ENCODE peak calls at places on chromosome 9, in six cellular contexts. M is thoracic aorta, X is esophagus squamous epithelium, W is aorta, Q is AG04450, J is Panc1. A is an unnamed sample.

GRCh38 chr9:7239708-7240107 is 481.9 kb downstream of the KDM4C start:
- DNase-seq in M (no peak), Q (no peak), J (no peak), W (no peak), X (no peak), A (no peak)

GRCh38 chr9:23821400-23822181 is 4.4 kb downstream of the ELAVL2 start:
- DNase-seq in W (peak; percentile 48), Q (no peak), M (no peak), X (no peak), J (no peak), A (no peak)

GRCh38 chr9:33750307-33750838 is 45.0 kb upstream of the PRSS3 start:
- DNase-seq in M (no peak), J (no peak), X (no peak), Q (no peak), W (no peak), A (no peak)

GRCh38 chr9:137168575-137168906 is 1.3 kb downstream of the LRRC26 start:
- DNase-seq in J (no peak), Q (no peak), M (no peak), X (no peak), W (no peak), A (no peak)

GRCh38 chr9:131097259-131097947 is 1.1 kb downstream of the AIF1L start:
- DNase-seq in J (no peak), Q (no peak), W (no peak), M (no peak), X (no peak), A (no peak)

GRCh38 chr9:92378825-92379535 is 25.4 kb downstream of the OGN start:
- DNase-seq in W (no peak), M (no peak), X (no peak), J (no peak), Q (peak; percentile 7), A (no peak)

GRCh38 chr9:71752928-71753327 is 15.4 kb downstream of the CEMIP2 start:
- DNase-seq in W (no peak), Q (no peak), J (no peak), X (no peak), M (no peak), A (no peak)

GRCh38 chr9:125888220-125888619 is 141.0 kb downstream of the PBX3 start:
- DNase-seq in J (no peak), M (no peak), W (no peak), X (no peak), Q (peak; percentile 13), A (no peak)

GRCh38 chr9:618478-618877 is 223.0 kb upstream of the DMRT1 start:
- DNase-seq in J (no peak), M (no peak), Q (no peak), W (no peak), X (no peak), A (no peak)

GRCh38 chr9:75889977-75890540 is 414 bp upstream of the PCSK5 start:
- DNase-seq in M (no peak), J (no peak), Q (peak; percentile 15), X (no peak), W (peak; percentile 60), A (no peak)

GRCh38 chr9:32423371-32423770 is 38.9 kb downstream of the ACO1 start:
- DNase-seq in M (no peak), W (no peak), Q (peak; percentile 44), J (no peak), X (no peak), A (no peak)

GRCh38 chr9:132214027-132214622 is 52.3 kb downstream of the NTNG2 start:
- DNase-seq in X (no peak), M (peak; percentile 57), J (no peak), Q (peak; percentile 75), W (peak; percentile 84), A (peak; percentile 73)

GRCh38 chr9:134181648-134182034 is 17.3 kb upstream of the RNU6ATAC start:
- DNase-seq in M (no peak), W (peak; percentile 35), X (no peak), J (no peak), Q (no peak), A (no peak)

GRCh38 chr9:84711936-84712335 is 42.4 kb downstream of the NTRK2 start:
- DNase-seq in Q (no peak), X (no peak), M (no peak), J (no peak), W (no peak), A (no peak)

GRCh38 chr9:123268240-123268949 is at the start of gene STRBP:
- DNase-seq in X (peak; percentile 44), W (peak; percentile 92), M (peak; percentile 44), J (peak; percentile 41), Q (peak; percentile 20), A (peak; percentile 94)

GRCh38 chr9:76521906-76522305 is 62.9 kb downstream of the GCNT1 start:
- DNase-seq in J (no peak), X (no peak), M (no peak), Q (no peak), W (no peak), A (no peak)

GRCh38 chr9:88917375-88917774 is 73.9 kb upstream of the S1PR3 start:
- DNase-seq in X (no peak), W (no peak), J (no peak), Q (no peak), M (no peak), A (no peak)

GRCh38 chr9:91164724-91165520 is 196.8 kb downstream of the AUH start:
- DNase-seq in J (no peak), M (peak; percentile 23), Q (peak; percentile 97), X (peak; percentile 32), W (peak; percentile 90), A (peak; percentile 79)

GRCh38 chr9:80004687-80005086 is 432.9 kb downstream of the TLE4 start:
- DNase-seq in X (no peak), Q (no peak), W (no peak), M (no peak), J (no peak), A (no peak)

GRCh38 chr9:23587903-23588302 is 238.1 kb downstream of the ELAVL2 start:
- DNase-seq in J (no peak), W (no peak), Q (no peak), M (no peak), X (no peak), A (no peak)

GRCh38 chr9:121499177-121499426 is 542 bp downstream of the GGTA1 start:
- DNase-seq in M (no peak), W (no peak), X (no peak), Q (no peak), J (no peak), A (no peak)
- H3K27ac ChIP-seq in M (peak overlapping the region; percentile 95), W (peak overlapping the region; percentile 84), X (peak overlapping the region; percentile 92), Q (no peak overlapping the region), J (no peak overlapping the region), A (peak overlapping the region; percentile 86)

GRCh38 chr9:127386249-127386648 is 10.7 kb upstream of the SLC2A8 start:
- DNase-seq in M (no peak), J (no peak), X (no peak), W (no peak), Q (no peak), A (no peak)

GRCh38 chr9:127382541-127382940 is 14.4 kb upstream of the SLC2A8 start:
- DNase-seq in Q (no peak), X (no peak), M (no peak), J (no peak), W (no peak), A (no peak)

GRCh38 chr9:127384016-127384730 is 12.8 kb upstream of the SLC2A8 start:
- DNase-seq in X (no peak), M (no peak), J (no peak), W (no peak), Q (no peak), A (no peak)

GRCh38 chr9:127384901-127385300 is 12.1 kb upstream of the SLC2A8 start:
- DNase-seq in W (no peak), X (no peak), Q (no peak), J (no peak), M (no peak), A (no peak)

DNA sequence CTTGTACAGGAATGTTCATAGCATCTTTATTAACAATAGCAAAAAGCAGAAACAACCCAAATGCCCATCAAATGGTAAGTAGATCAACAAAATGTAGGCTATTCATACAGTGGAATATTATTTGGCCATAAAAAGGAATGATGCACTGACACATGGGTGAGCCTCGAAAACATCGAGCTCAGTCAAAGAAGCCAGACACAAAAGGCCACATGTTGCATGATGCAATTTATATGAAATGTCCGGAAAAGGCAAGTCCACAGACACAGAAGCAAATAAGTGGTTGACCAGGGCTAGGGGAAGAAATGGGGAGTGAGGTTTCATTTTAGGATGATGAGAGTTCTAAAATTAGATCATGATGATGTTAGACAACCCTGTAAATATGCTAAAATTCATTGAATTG is 16.5 kb upstream of the SLC2A8 start:
- DNase-seq in W (no peak), J (no peak), Q (no peak), X (no peak), M (no peak), A (no peak)
- H3K27me3 ChIP-seq in W (no peaks in the 10 kb centered on the region), J (no peaks in the 10 kb centered on the region), Q (peaks cover 16% of the 10 kb centered on the region), X (no peaks in the 10 kb centered on the region), M (no peaks in the 10 kb centered on the region), A (no peaks in the 10 kb centered on the region)

DNA sequence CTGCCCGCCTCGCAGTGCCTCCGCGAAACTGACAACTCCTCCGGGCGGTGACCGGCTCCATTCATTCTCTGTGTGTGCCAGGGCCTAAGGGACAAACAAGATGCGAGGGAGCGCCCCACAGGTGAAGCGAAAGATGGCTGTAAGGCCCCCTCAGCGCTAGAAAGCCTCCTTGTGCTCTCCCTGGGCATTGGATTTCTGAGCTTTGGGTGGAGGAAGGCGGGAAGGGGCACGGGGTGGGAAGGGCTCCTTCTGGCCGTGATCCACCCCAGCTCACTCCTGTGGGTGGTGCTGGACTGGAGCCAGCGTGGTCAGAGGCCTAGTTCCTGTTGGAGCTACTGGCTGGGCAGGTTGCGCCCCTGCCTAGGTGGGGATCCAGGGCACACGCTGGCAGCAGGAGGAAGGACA is 943 bp downstream of the GALNT12 start:
- DNase-seq in X (no peak), Q (no peak), W (no peak), J (no peak), M (no peak), A (peak; percentile 90)
- H3K27ac ChIP-seq in X (peak overlapping the region; percentile 69), Q (no peak overlapping the region), W (no peak overlapping the region), J (no peak overlapping the region), M (no peak overlapping the region), A (peak overlapping the region; percentile 62)

GRCh38 chr9:3181049-3181953 is 337.4 kb upstream of the PUM3 start:
- DNase-seq in X (no peak), J (no peak), W (peak; percentile 47), Q (no peak), M (no peak), A (peak; percentile 51)
- H3K27me3 ChIP-seq in X (peaks cover 5% of the 10 kb centered on the region), J (no peaks in the 10 kb centered on the region), W (no peaks in the 10 kb centered on the region), Q (peaks cover 29% of the 10 kb centered on the region), M (no peaks in the 10 kb centered on the region), A (peaks cover 25% of the 10 kb centered on the region)

GRCh38 chr9:114925039-114925438 is 5.4 kb downstream of the TNFSF8 start:
- DNase-seq in W (no peak), X (no peak), Q (no peak), J (no peak), M (no peak), A (no peak)
- H3K27ac ChIP-seq in W (no peak overlapping the region), X (no peak overlapping the region), Q (no peak overlapping the region), J (no peak overlapping the region), M (no peak overlapping the region), A (no peak overlapping the region)

A was measured in lower lobe of right lung.